ENCODE peak calls at places on chromosomes 7 and 10, in eight cellular contexts. A is glutamatergic neuron; B is left kidney; W is activated CD4-positive, alpha-beta memory T cell treated with anti-CD3 and anti-CD28 coated beads, Interleukin-2, amount 10 ng/mL, durations not matched to agents 7 days and 5 days; V is hippocampal formation; R is A549; Z is Peyer's patch; X is heart left ventricle. U is an unnamed sample.

GRCh38 chr10:6398419-6398818 is 181.7 kb downstream of the PRKCQ start:
- DNase-seq in A (no peak), X (no peak), Z (no peak), B (no peak), V (no peak), W (no peak), R (no peak), U (no peak)

GRCh38 chr10:50510517-50511473 is 113.0 kb downstream of the SGMS1 start:
- DNase-seq in B (no peak), Z (no peak), R (no peak), V (no peak), W (no peak), X (no peak), A (no peak), U (no peak)

GRCh38 chr10:121157998-121158397 is 306.8 kb downstream of the WDR11 start:
- DNase-seq in A (no peak), Z (no peak), V (no peak), R (no peak), X (peak; percentile 19), W (no peak), B (peak; percentile 46), U (no peak)

GRCh38 chr7:151131622-151132293 is 35.7 kb downstream of the GBX1 start:
- DNase-seq in V (peak; percentile 78), Z (no peak), B (peak; percentile 72), R (no peak), W (no peak), A (no peak), X (no peak), U (peak; percentile 88)

GRCh38 chr7:81036041-81036440 is 117.2 kb upstream of the SEMA3C start:
- DNase-seq in A (no peak), X (no peak), R (no peak), Z (no peak), W (no peak), B (peak; percentile 33), V (no peak), U (no peak)

GRCh38 chr10:51649064-51649463 is 50.3 kb downstream of the CSTF2T start:
- DNase-seq in X (no peak), W (no peak), R (no peak), A (no peak), V (no peak), Z (no peak), B (no peak), U (no peak)

GRCh38 chr7:67631496-67631895 is 634.9 kb downstream of the TYW1 start:
- DNase-seq in X (no peak), B (no peak), A (no peak), Z (no peak), R (no peak), W (no peak), V (no peak), U (no peak)

GRCh38 chr10:86372785-86373239 is 6.2 kb upstream of the GRID1 start:
- DNase-seq in V (no peak), X (no peak), A (peak; percentile 5), W (no peak), B (no peak), Z (no peak), R (no peak), U (peak; percentile 52)

GRCh38 chr7:1287629-1288225 is 55.1 kb downstream of the UNCX start:
- DNase-seq in Z (no peak), A (no peak), X (no peak), R (no peak), B (no peak), W (no peak), V (no peak), U (no peak)

GRCh38 chr7:8277394-8277982 is 15.5 kb upstream of the ICA1 start:
- DNase-seq in B (peak; percentile 16), X (no peak), R (peak; percentile 9), V (no peak), A (no peak), W (no peak), Z (no peak), U (no peak)

GRCh38 chr10:125442856-125443540 is 240.0 kb downstream of the TEX36 start:
- DNase-seq in V (no peak), R (no peak), Z (no peak), B (no peak), X (no peak), W (no peak), A (no peak), U (no peak)